ENCODE peak calls at places on chromosomes 12 and 14, in four cellular contexts. One of them, this sample, is unnamed.

GRCh38 chr12:11661491-11662085 is 12.1 kb downstream of the ETV6 start:
- DNase-seq in heart right ventricle: no peak
- DNase-seq in GM04503: no peak
- DNase-seq in kidney glomerular epithelial cell: no peak
- DNase-seq in this sample: no peak

GRCh38 chr12:91140660-91141045 is 29.4 kb upstream of the LUM start:
- DNase-seq in heart right ventricle: peak
- DNase-seq in GM04503: peak
- DNase-seq in kidney glomerular epithelial cell: no peak
- DNase-seq in this sample: no peak

GRCh38 chr12:53004582-53004981 is 1.7 kb upstream of the EIF4B start:
- DNase-seq in heart right ventricle: no peak
- DNase-seq in GM04503: no peak
- DNase-seq in kidney glomerular epithelial cell: no peak
- DNase-seq in this sample: no peak

GRCh38 chr12:54419088-54419887 is at the start of gene ITGA5:
- DNase-seq in heart right ventricle: peak
- DNase-seq in GM04503: no peak
- DNase-seq in kidney glomerular epithelial cell: peak
- DNase-seq in this sample: peak

GRCh38 chr14:77177623-77178185 is 3.9 kb upstream of the TMEM63C start:
- DNase-seq in heart right ventricle: no peak
- DNase-seq in GM04503: no peak
- DNase-seq in kidney glomerular epithelial cell: no peak
- DNase-seq in this sample: no peak

GRCh38 chr14:89164168-89165074 is 252.6 kb downstream of the FOXN3 start:
- DNase-seq in heart right ventricle: no peak
- DNase-seq in GM04503: no peak
- DNase-seq in kidney glomerular epithelial cell: no peak
- DNase-seq in this sample: no peak

GRCh38 chr12:110316861-110317260 is 35.8 kb downstream of the ATP2A2 start:
- DNase-seq in heart right ventricle: no peak
- DNase-seq in GM04503: peak
- DNase-seq in kidney glomerular epithelial cell: no peak
- DNase-seq in this sample: no peak

GRCh38 chr12:1820191-1820599 is at the start of gene LRTM2:
- DNase-seq in heart right ventricle: no peak
- DNase-seq in GM04503: no peak
- DNase-seq in kidney glomerular epithelial cell: no peak
- DNase-seq in this sample: no peak

GRCh38 chr14:35400707-35401421 is 3.7 kb downstream of the NFKBIA start:
- DNase-seq in heart right ventricle: no peak
- DNase-seq in GM04503: no peak
- DNase-seq in kidney glomerular epithelial cell: no peak
- DNase-seq in this sample: no peak

GRCh38 chr14:59630281-59630963 is 53.8 kb upstream of the CCDC175 start:
- DNase-seq in heart right ventricle: no peak
- DNase-seq in GM04503: no peak
- DNase-seq in kidney glomerular epithelial cell: no peak
- DNase-seq in this sample: no peak

GRCh38 chr14:26218858-26219257 is 379.0 kb downstream of the NOVA1 start:
- DNase-seq in heart right ventricle: no peak
- DNase-seq in GM04503: no peak
- DNase-seq in kidney glomerular epithelial cell: no peak
- DNase-seq in this sample: no peak

GRCh38 chr14:75738192-75738591 is 77.1 kb downstream of the TTLL5 start:
- DNase-seq in heart right ventricle: no peak
- DNase-seq in GM04503: no peak
- DNase-seq in kidney glomerular epithelial cell: no peak
- DNase-seq in this sample: no peak

GRCh38 chr12:57889541-57889989 is 43.0 kb upstream of the CTDSP2 start:
- DNase-seq in heart right ventricle: peak
- DNase-seq in GM04503: no peak
- DNase-seq in kidney glomerular epithelial cell: no peak
- DNase-seq in this sample: peak

GRCh38 chr12:52307836-52308806 is 13.1 kb downstream of the KRT83 start:
- DNase-seq in heart right ventricle: peak
- DNase-seq in GM04503: peak
- DNase-seq in kidney glomerular epithelial cell: peak
- DNase-seq in this sample: peak

GRCh38 chr12:54352022-54352531 is 12.2 kb downstream of the GPR84 start:
- DNase-seq in heart right ventricle: peak
- DNase-seq in GM04503: no peak
- DNase-seq in kidney glomerular epithelial cell: peak
- DNase-seq in this sample: peak

GRCh38 chr14:105473033-105473676 is 1.5 kb upstream of the CRIP2 start:
- DNase-seq in heart right ventricle: peak
- DNase-seq in GM04503: no peak
- DNase-seq in kidney glomerular epithelial cell: no peak
- DNase-seq in this sample: peak

GRCh38 chr12:116534341-116535121 is 24.6 kb upstream of the MAP1LC3B2 start:
- DNase-seq in heart right ventricle: no peak
- DNase-seq in GM04503: no peak
- DNase-seq in kidney glomerular epithelial cell: no peak
- DNase-seq in this sample: no peak

GRCh38 chr14:23409966-23410635 is 2.0 kb upstream of the MYH6 start:
- DNase-seq in heart right ventricle: peak
- DNase-seq in GM04503: no peak
- DNase-seq in kidney glomerular epithelial cell: no peak
- DNase-seq in this sample: no peak

GRCh38 chr14:68549966-68550705 is 242.7 kb downstream of the ZFP36L1 start:
- DNase-seq in heart right ventricle: no peak
- DNase-seq in GM04503: no peak
- DNase-seq in kidney glomerular epithelial cell: peak
- DNase-seq in this sample: no peak

GRCh38 chr14:22567437-22567836 is 21.6 kb downstream of the DAD1 start:
- DNase-seq in heart right ventricle: no peak
- DNase-seq in GM04503: no peak
- DNase-seq in kidney glomerular epithelial cell: no peak
- DNase-seq in this sample: no peak

GRCh38 chr12:114662512-114663177 is 21.3 kb downstream of the TBX3 start:
- DNase-seq in heart right ventricle: peak
- DNase-seq in GM04503: no peak
- DNase-seq in kidney glomerular epithelial cell: peak
- DNase-seq in this sample: peak

GRCh38 chr12:28051516-28052456 is 79.3 kb upstream of the PTHLH start:
- DNase-seq in heart right ventricle: no peak
- DNase-seq in GM04503: no peak
- DNase-seq in kidney glomerular epithelial cell: no peak
- DNase-seq in this sample: no peak